ENCODE peak calls at places on chromosomes 16 and 17, in seven cellular contexts. I is heart left ventricle, A is PC-3, N is PC-9, U is aorta, T is stomach, M is heart right ventricle. F is an unnamed sample.

GRCh38 chr17:64354396-64354795 is 36.3 kb downstream of the PECAM1 start:
- DNase-seq in T (no peak), A (no peak), M (no peak), I (no peak), N (no peak), U (no peak), F (peak; percentile 50)

GRCh38 chr17:57903961-57904360 is 51.3 kb downstream of the CUEDC1 start:
- DNase-seq in U (no peak), N (no peak), T (no peak), M (no peak), A (no peak), I (no peak), F (no peak)

GRCh38 chr16:81537721-81538561 is 93.3 kb downstream of the CMIP start:
- DNase-seq in M (no peak), N (no peak), T (no peak), I (no peak), U (peak; percentile 53), A (no peak), F (no peak)

GRCh38 chr17:51097708-51098446 is 22.8 kb downstream of the SPAG9 start:
- DNase-seq in A (no peak), U (no peak), M (no peak), T (no peak), N (no peak), I (no peak), F (no peak)

GRCh38 chr17:51500454-51500853 is 240.1 kb downstream of the UTP18 start:
- DNase-seq in U (no peak), T (no peak), I (no peak), M (no peak), N (no peak), A (no peak), F (no peak)

GRCh38 chr17:4142107-4142900 is 526 bp downstream of the ZZEF1 start:
- DNase-seq in M (peak; percentile 19), A (no peak), N (no peak), T (peak; percentile 32), I (peak; percentile 57), U (peak; percentile 82), F (peak; percentile 20)

GRCh38 chr16:29806641-29807425 is 504 bp downstream of the MAZ start:
- DNase-seq in N (peak; percentile 78), M (peak; percentile 66), U (no peak), I (peak; percentile 66), T (peak; percentile 44), A (peak; percentile 50), F (peak; percentile 96)

GRCh38 chr17:43020789-43021738 is 1.1 kb downstream of the VAT1 start:
- DNase-seq in U (peak; percentile 89), M (peak; percentile 76), N (peak; percentile 84), T (peak; percentile 34), A (peak; percentile 40), I (peak; percentile 79), F (peak; percentile 95)

GRCh38 chr16:8589293-8590160 is 784 bp downstream of the TMEM114 start:
- DNase-seq in U (no peak), I (no peak), M (no peak), A (no peak), N (no peak), T (no peak), F (no peak)
- H3K4me3 ChIP-seq in U (peak overlapping the region; percentile 0), I (peak overlapping the region; percentile 17), M (peak overlapping the region; percentile 31), A (no peak overlapping the region), N (no peak overlapping the region), T (peak overlapping the region; percentile 18), F (no peak overlapping the region)

DNA sequence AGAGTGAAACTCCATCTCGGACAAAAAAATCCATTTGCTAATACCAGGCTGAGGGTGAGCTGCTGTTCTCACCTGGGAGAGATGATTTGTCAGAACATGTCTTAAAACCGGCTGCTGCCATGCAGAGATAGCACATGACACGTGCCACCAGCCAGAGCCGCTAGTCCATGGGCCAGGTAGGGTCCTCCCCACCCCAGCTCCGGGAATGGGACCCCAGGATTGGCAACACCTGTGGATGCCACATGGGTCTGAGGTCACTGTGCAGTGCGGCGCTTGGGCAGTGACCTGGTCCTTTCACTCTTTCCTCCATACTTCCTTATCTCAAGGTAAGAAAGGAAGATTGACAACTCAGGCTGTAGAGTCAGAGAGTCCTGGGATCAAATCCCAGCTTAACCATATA is 393.3 kb upstream of the TNRC6C start:
- DNase-seq in T (no peak), A (no peak), U (peak; percentile 48), M (no peak), N (no peak), I (no peak), F (no peak)
- H3K9me3 ChIP-seq in T (no peaks in the 10 kb centered on the region), A (no peaks in the 10 kb centered on the region), U (no peaks in the 10 kb centered on the region), M (no peaks in the 10 kb centered on the region), N (no peaks in the 10 kb centered on the region), I (no peaks in the 10 kb centered on the region), F (no peaks in the 10 kb centered on the region)

GRCh38 chr16:88865742-88866141 is 718 bp downstream of the PABPN1L start:
- DNase-seq in N (no peak), A (no peak), I (peak; percentile 24), U (no peak), T (no peak), M (no peak), F (no peak)
- H3K27me3 ChIP-seq in N (peaks cover 39% of the 10 kb centered on the region), A (no peaks in the 10 kb centered on the region), I (no peaks in the 10 kb centered on the region), U (no peaks in the 10 kb centered on the region), T (no peaks in the 10 kb centered on the region), M (peaks cover 3% of the 10 kb centered on the region), F (no peaks in the 10 kb centered on the region)

DNA sequence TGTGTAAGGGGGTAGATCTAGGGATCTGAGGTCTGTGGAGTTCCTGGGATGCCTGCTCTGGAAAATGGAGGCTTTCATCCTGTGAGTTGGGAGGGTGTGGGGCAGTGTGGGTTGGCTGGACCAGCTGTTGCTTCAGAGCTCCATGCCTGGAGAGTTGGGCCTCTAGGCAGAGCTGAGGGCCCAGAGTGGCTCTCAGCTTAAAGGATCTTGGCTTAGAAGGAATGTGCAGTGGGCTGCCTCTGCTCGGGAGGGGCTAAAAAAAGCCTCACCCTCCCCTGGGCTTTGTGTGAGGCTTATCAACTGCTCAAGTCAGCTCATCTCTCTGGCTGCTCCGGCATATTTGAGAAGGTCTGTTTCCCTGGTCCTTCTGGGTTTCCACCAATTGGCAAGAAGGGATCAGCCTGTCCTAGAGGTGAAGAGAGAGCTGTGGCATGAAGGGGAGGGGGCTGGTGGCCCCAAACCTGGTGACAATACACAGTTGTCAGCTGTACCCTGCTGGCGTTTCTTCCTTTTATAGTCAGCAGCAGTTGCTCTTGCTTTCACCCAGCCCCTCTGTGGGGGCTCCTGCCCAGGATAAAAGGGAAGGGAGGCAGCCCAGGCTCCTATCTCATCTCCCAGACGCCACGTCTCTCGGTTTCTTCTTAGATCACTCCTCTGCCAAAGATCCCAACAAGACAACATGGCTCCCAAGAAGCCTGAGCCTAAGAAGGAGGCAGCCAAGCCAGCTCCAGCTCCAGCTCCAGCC is at the start of gene MYL4:
- DNase-seq in T (no peak), U (no peak), M (no peak), A (no peak), N (no peak), I (no peak), F (no peak)
- H3K4me3 ChIP-seq in T (no peak within 1 kb of the TSS), U (no peak within 1 kb of the TSS), M (no peak within 1 kb of the TSS), A (no peak within 1 kb of the TSS), N (no peak within 1 kb of the TSS), I (no peak within 1 kb of the TSS), F (no peak within 1 kb of the TSS)

DNA sequence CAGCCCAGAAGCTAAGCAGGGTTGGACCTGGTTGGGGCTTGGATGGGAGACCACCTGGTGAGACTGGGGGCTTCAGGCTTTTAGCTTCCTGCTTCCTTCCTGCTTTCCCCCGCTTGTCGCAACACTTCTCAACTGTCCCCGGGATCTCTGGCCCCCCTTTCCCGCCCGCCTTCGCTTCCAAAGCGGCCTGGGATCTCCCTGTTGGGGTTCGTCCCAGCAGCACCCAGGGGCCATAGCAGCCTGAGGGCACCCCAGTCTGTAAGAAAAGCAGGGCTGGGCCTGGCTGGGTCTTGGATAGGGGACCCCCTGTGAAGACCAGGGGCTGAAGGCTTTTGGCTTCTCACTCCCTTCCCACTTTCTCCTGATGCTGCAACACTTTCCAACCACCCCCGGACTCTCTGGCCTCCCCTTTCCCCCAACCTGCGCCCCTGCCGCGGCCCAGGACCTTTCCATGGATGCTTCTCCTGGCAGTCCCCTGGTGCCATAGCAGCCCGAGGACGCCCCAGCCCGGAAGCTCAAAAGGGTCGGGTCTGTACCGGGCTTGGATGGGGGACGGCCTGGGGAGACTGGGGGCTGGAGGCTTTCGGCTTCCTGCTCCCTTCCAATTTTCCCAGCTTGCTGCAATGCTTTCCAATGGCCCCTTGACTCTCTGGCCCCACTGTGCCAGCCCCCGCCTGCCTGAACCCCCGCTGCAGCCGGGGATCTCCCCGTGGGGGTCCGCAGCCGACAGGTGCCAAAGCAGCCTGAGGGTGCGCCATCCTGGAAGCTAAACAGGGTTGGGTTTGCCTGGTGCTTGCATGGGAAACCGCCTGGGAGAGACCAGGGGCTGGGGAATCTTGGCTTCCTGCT is 2276.2 kb downstream of the TP53TG3F start:
- DNase-seq in T (no peak), A (no peak), U (no peak), N (no peak), I (no peak), M (no peak), F (no peak)
- H3K9me3 ChIP-seq in T (peaks cover 54% of the 10 kb centered on the region), A (no peaks in the 10 kb centered on the region), U (no peaks in the 10 kb centered on the region), N (no peaks in the 10 kb centered on the region), I (no peaks in the 10 kb centered on the region), M (peaks cover 5% of the 10 kb centered on the region), F (no peaks in the 10 kb centered on the region)

F was measured in MG63.